ENCODE peak calls at places on chromosome 12, in six cellular contexts. C, E, Y, S, V and R are unnamed samples.

GRCh38 chr12:113684053-113684907 is 212.6 kb upstream of the LHX5 start:
- DNase-seq in S (no peak), C (peak; percentile 38), V (no peak), E (no peak), Y (no peak), R (no peak)

GRCh38 chr12:47832263-47832933 is 12.7 kb upstream of the HDAC7 start:
- DNase-seq in C (no peak), E (no peak), V (no peak), Y (no peak), S (no peak), R (no peak)

GRCh38 chr12:21823581-21823980 is 49.1 kb upstream of the KCNJ8 start:
- DNase-seq in C (peak; percentile 12), Y (no peak), E (no peak), V (no peak), S (no peak), R (no peak)

GRCh38 chr12:48424644-48425043 is 47.7 kb upstream of the ANP32D start:
- DNase-seq in V (no peak), E (no peak), C (no peak), Y (no peak), S (no peak), R (no peak)

GRCh38 chr12:117968826-117969659 is at the start of gene KSR2:
- DNase-seq in C (peak; percentile 90), V (peak; percentile 81), Y (peak; percentile 69), E (peak; percentile 13), S (peak; percentile 23), R (no peak)

GRCh38 chr12:68240079-68240478 is 13.3 kb downstream of the IL22 start:
- DNase-seq in S (peak; percentile 14), C (no peak), V (no peak), E (no peak), Y (no peak), R (no peak)

GRCh38 chr12:110765144-110765543 is 22.5 kb upstream of the PPP1CC start:
- DNase-seq in Y (no peak), C (no peak), S (no peak), V (no peak), E (no peak), R (no peak)

GRCh38 chr12:6241495-6241894 is 41.3 kb downstream of the CD9 start:
- DNase-seq in C (no peak), S (peak; percentile 25), Y (no peak), E (no peak), V (no peak), R (no peak)

GRCh38 chr12:59066445-59066844 is 146.1 kb upstream of the LRIG3 start:
- DNase-seq in E (no peak), Y (no peak), V (no peak), S (no peak), C (no peak), R (no peak)

GRCh38 chr12:55619352-55620138 is 17.1 kb upstream of the OR10P1 start:
- DNase-seq in V (peak; percentile 91), S (peak; percentile 66), C (no peak), Y (peak; percentile 43), E (peak; percentile 92), R (peak; percentile 74)

GRCh38 chr12:57631566-57632368 is 1.2 kb downstream of the B4GALNT1 start:
- DNase-seq in V (no peak), Y (no peak), C (peak; percentile 32), S (peak; percentile 46), E (no peak), R (no peak)

GRCh38 chr12:9351136-9351535 is 142.9 kb upstream of the PZP start:
- DNase-seq in S (no peak), V (no peak), E (no peak), C (no peak), Y (no peak), R (no peak)

GRCh38 chr12:64107776-64108175 is 114.3 kb downstream of the KICS2 start:
- DNase-seq in E (no peak), S (no peak), V (no peak), C (no peak), Y (no peak), R (no peak)

GRCh38 chr12:3882896-3883564 is 9.8 kb upstream of the PARP11 start:
- DNase-seq in V (peak; percentile 4), S (no peak), E (peak; percentile 29), C (no peak), Y (no peak), R (no peak)

GRCh38 chr12:113910751-113911272 is 55.3 kb downstream of the RBM19 start:
- DNase-seq in V (no peak), S (no peak), E (no peak), C (no peak), Y (no peak), R (no peak)

GRCh38 chr12:1611775-1612174 is 17.3 kb upstream of the WNT5B start:
- DNase-seq in S (no peak), Y (no peak), E (no peak), C (no peak), V (no peak), R (no peak)

GRCh38 chr12:96121271-96121711 is 72.9 kb upstream of the ELK3 start:
- DNase-seq in C (no peak), E (no peak), V (no peak), S (no peak), Y (no peak), R (peak; percentile 17)

GRCh38 chr12:131025234-131025633 is 71.5 kb downstream of the ADGRD1 start:
- DNase-seq in Y (no peak), S (no peak), E (no peak), C (no peak), V (no peak), R (no peak)

GRCh38 chr12:1380171-1380974 is 214.0 kb downstream of the FBXL14 start:
- DNase-seq in E (no peak), C (no peak), S (no peak), V (no peak), Y (no peak), R (no peak)

GRCh38 chr12:101793401-101793800 is 37.4 kb downstream of the GNPTAB start:
- DNase-seq in E (no peak), S (peak; percentile 19), C (no peak), Y (no peak), V (no peak), R (peak; percentile 9)

GRCh38 chr12:22173154-22173553 is 127.1 kb downstream of the CMAS start:
- DNase-seq in Y (no peak), E (no peak), C (no peak), S (no peak), V (no peak), R (no peak)

GRCh38 chr12:132445884-132446471 is 44.0 kb upstream of the FBRSL1 start:
- DNase-seq in C (peak; percentile 83), S (peak; percentile 95), V (peak; percentile 93), E (no peak), Y (peak; percentile 81), R (no peak)

DNA sequence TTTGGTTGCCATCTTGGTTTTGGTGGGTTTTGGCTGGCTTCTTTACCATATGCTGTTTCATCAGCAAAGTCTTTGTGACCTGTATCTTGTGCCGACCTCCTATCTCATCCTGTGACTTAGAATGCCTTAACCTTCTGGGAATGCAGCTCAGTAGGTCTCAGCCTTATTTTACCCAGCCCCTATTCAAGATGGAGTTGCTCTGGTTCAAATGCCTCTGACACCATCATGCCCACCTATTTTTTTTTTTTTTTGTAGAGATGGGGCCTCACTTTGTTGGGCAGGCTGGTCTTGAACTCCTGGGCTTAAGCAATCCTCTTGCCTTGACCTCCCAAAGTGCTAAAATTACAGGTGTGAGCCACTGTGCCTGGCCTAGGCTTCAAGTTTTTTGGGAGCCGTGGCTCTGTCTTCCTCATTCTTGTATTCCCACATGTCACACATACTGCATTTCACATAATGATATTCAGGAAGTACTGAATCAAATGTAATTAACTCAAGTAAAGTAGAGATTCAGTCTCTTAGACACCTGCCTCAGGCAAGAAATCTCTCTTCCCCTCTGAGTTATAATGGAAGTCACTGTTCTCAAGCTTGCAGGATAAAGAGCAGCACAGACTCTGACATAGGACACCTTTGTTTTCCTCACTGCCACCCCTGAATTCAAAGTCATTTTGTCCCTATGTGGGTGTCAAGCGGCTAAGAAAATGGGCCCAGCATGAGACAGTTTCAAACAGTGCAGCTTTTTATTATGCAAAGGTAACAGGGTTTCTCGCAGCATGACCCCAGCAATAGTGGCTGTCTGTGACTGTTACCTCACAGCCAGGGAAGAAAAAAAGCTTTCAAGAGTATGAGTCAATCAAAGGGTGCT is 159.0 kb downstream of the PTPN11 start:
- DNase-seq in Y (peak; percentile 61), E (no peak), C (peak; percentile 38), S (no peak), V (no peak), R (no peak)
- TF ChIP-seq ATF3 in Y (no peak), E (no peak), C (no peak), S (no peak), V (no peak), R (no peak)

GRCh38 chr12:107411792-107412535 is 273.6 kb upstream of the PWP1 start:
- DNase-seq in C (no peak), V (no peak), E (no peak), Y (no peak), S (no peak), R (no peak)
- TF ChIP-seq ATF3 in C (no peak), V (no peak), E (no peak), Y (no peak), S (no peak), R (no peak)

GRCh38 chr12:12214201-12214600 is 52.6 kb downstream of the LRP6 start:
- DNase-seq in S (no peak), V (no peak), Y (no peak), C (no peak), E (peak; percentile 54), R (no peak)

GRCh38 chr12:12217018-12217359 is 49.9 kb downstream of the LRP6 start:
- DNase-seq in Y (no peak), V (no peak), C (no peak), E (no peak), S (no peak), R (no peak)

GRCh38 chr12:12212769-12213168 is 54.1 kb downstream of the LRP6 start:
- DNase-seq in E (no peak), Y (no peak), V (no peak), S (no peak), C (no peak), R (no peak)

GRCh38 chr12:12216349-12217017 is 50.4 kb downstream of the LRP6 start:
- DNase-seq in Y (no peak), C (no peak), E (peak; percentile 67), V (no peak), S (peak; percentile 12), R (no peak)

DNA sequence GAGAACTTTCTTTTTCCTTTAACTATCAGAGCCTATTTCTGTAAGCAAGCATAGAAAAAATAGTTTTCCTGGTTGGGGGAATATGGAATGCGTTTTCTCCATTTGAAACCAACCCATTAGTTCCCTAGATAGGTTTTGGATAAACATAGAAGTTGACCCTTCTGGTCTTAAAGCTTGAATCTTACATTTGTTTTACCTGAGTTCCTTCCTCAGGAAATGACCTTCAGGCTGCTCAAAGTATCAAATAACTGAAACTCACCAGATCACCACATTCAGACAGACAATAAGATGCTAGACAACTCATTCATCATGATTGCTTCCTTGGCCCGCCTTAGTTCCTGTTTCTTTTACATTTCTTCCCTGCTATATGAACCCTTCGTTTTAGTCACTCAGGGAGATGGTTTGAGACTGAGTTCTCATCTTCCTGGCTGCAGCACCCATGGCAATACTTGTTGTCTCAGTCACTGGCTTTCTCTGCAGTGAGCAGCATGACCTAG is 52.2 kb downstream of the LRP6 start:
- DNase-seq in E (peak; percentile 24), S (no peak), V (no peak), C (no peak), Y (no peak), R (peak; percentile 35)
- TF ChIP-seq ATF3 in E (no peak), S (no peak), V (no peak), C (no peak), Y (no peak), R (no peak)

GRCh38 chr12:43836455-43836989 is 641 bp downstream of the TMEM117 start:
- DNase-seq in E (peak; percentile 43), C (no peak), Y (no peak), S (no peak), V (no peak), R (no peak)
- TF ChIP-seq ATF3 in E (no peak), C (no peak), Y (no peak), S (no peak), V (no peak), R (no peak)

GRCh38 chr12:116880817-116881324 is 370 bp downstream of the HRK start:
- DNase-seq in Y (peak; percentile 38), S (peak; percentile 70), E (peak; percentile 27), V (no peak), C (peak; percentile 71), R (no peak)
- TF ChIP-seq ATF3 in Y (no peak), S (no peak), E (no peak), V (no peak), C (no peak), R (no peak)